ENCODE peak calls at places on chromosomes 1 and 21, in four cellular contexts. U is A549, C is SK-N-SH, Y is K562. T is an unnamed sample.

GRCh38 chr1:225479996-225480720 is 52.3 kb upstream of the LBR start:
- DNase-seq in C (no peak), Y (no peak), U (no peak), T (no peak)

GRCh38 chr1:162023547-162024501 is at the start of gene OLFML2B:
- DNase-seq in Y (peak), U (peak), C (peak), T (peak)

GRCh38 chr1:109877320-109877771 is 33.3 kb upstream of the CSF1 start:
- DNase-seq in U (peak), C (no peak), Y (peak), T (peak)

GRCh38 chr1:91759076-91759475 is 126.9 kb downstream of the TGFBR3 start:
- DNase-seq in C (no peak), Y (no peak), U (no peak), T (no peak)

GRCh38 chr1:243715285-243715684 is 134.8 kb downstream of the AKT3 start:
- DNase-seq in C (no peak), U (no peak), Y (no peak), T (no peak)

GRCh38 chr1:47624531-47624930 is 186.7 kb downstream of the FOXD2 start:
- DNase-seq in Y (peak), C (no peak), U (no peak), T (no peak)

GRCh38 chr1:41890841-41891311 is 27.8 kb downstream of the HIVEP3 start:
- DNase-seq in C (peak), U (no peak), Y (no peak), T (peak)

GRCh38 chr1:82689217-82689616 is 888.5 kb downstream of the ADGRL2 start:
- DNase-seq in Y (no peak), C (no peak), U (no peak), T (no peak)

GRCh38 chr1:1479547-1480483 is 8.2 kb downstream of the ATAD3B start:
- DNase-seq in Y (no peak), C (peak), U (no peak), T (no peak)

GRCh38 chr21:31991356-31992331 is 118.8 kb downstream of the HUNK start:
- DNase-seq in Y (no peak), C (peak), U (no peak), T (no peak)

GRCh38 chr1:236179634-236180033 is 37.3 kb downstream of the GPR137B start:
- DNase-seq in Y (no peak), U (no peak), C (no peak), T (no peak)

DNA sequence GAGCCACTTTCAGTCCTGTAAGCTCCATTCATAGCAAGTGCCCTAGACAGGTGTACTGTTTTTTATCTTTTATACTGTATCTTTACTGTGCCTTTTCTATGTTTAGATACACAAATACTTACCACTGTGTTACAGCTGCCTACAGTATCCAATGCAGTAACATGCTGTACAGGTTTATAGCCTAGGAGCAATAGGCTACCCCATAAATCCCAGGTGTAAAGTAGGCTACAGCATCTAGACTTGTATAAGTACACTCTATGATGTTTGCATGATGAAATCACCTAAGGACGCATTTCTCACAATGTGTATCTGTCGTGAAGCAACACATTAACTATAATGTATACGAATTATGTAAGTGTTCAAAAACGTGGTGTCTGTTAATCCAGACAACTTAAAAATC is 10.7 kb downstream of the HLCS start:
- DNase-seq in C (no peak), U (no peak), Y (no peak), T (no peak)
- TF ChIP-seq SMC3 in C (no peak), U (no peak), Y (no peak), T (no peak)

GRCh38 chr1:69455718-69456117 is 112.0 kb upstream of the LRRC7 start:
- DNase-seq in Y (no peak), U (no peak), C (no peak), T (no peak)

GRCh38 chr1:69451196-69451595 is 116.5 kb upstream of the LRRC7 start:
- DNase-seq in U (no peak), Y (no peak), C (no peak), T (no peak)
- TF ChIP-seq SMC3 in U (no peak), Y (no peak), C (no peak), T (no peak)

GRCh38 chr1:80171101-80171500 is 1164.6 kb upstream of the ADGRL4 start:
- DNase-seq in U (no peak), C (no peak), Y (no peak), T (no peak)
- TF ChIP-seq SMC3 in U (no peak), C (no peak), Y (no peak), T (no peak)

GRCh38 chr1:210323957-210324356 is 4.7 kb upstream of the HHAT start:
- DNase-seq in U (no peak), C (no peak), Y (no peak), T (no peak)
- TF ChIP-seq SMC3 in U (no peak), C (no peak), Y (no peak), T (no peak)

GRCh38 chr1:154727409-154727808 is 119.4 kb upstream of the ADAR start:
- DNase-seq in U (no peak), C (no peak), Y (no peak), T (no peak)

GRCh38 chr1:154730986-154731489 is 123.1 kb upstream of the ADAR start:
- DNase-seq in Y (no peak), C (no peak), U (no peak), T (peak)

GRCh38 chr1:154729598-154729997 is 121.6 kb upstream of the ADAR start:
- DNase-seq in U (no peak), Y (no peak), C (no peak), T (no peak)

GRCh38 chr1:154729031-154729442 is 121.1 kb upstream of the ADAR start:
- DNase-seq in Y (peak), U (no peak), C (no peak), T (peak)

GRCh38 chr1:154730251-154730650 is 122.3 kb upstream of the ADAR start:
- DNase-seq in Y (no peak), C (no peak), U (peak), T (peak)
- TF ChIP-seq SMC3 in Y (no peak), C (no peak), U (no peak), T (no peak)

GRCh38 chr1:217554849-217555248 is 76.0 kb downstream of the GPATCH2 start:
- DNase-seq in Y (no peak), U (no peak), C (no peak), T (no peak)
- TF ChIP-seq SMC3 in Y (no peak), U (no peak), C (no peak), T (no peak)

DNA sequence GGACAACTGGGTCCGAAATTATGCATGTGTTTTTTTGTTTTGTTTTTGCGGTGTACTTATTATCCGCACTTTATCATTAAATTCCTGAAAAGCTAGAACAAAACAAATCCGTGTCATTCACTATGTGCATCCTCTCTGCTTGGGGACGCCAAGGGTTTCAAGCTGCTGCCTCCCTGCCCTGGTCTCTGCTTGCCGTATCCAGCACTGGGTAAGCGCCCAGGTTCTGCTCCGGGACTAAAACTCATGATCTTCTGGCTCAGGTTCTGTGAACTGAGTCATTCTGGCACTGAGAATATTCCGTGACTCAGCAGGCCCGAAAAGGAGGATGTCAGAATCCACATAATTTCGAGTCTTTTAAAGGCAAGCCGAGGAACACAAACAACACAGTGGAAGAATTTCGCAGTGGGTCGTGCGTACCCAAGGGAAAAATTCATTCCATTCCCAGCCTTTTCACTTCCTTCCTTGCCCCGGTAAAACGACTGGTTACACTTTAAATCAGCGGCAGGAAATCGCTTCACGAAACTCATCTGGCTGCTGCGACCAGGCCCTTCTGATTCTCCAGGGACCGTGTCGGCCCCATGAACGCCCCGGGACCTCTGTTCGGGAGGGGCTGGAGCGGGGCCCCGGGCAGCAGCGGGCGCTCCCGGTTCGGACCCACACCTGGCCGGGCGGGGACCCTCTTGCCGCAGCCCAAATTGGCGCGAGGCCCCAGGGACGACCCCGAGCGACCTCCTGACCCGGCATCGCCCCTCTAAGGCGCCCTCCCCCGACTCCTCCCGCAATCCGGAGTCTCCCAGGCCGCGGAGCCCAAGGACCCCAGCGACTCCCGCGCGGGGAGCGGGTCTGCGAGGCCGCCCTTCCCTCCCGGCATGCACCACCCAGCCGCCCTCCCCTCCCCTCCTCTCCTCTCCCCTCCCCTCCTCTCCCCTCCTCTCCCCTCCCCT is 746 bp upstream of the LAMC1 start:
- DNase-seq in C (peak), Y (peak), U (peak), T (peak)
- TF ChIP-seq SMC3 in C (no peak), Y (no peak), U (peak), T (peak)

DNA sequence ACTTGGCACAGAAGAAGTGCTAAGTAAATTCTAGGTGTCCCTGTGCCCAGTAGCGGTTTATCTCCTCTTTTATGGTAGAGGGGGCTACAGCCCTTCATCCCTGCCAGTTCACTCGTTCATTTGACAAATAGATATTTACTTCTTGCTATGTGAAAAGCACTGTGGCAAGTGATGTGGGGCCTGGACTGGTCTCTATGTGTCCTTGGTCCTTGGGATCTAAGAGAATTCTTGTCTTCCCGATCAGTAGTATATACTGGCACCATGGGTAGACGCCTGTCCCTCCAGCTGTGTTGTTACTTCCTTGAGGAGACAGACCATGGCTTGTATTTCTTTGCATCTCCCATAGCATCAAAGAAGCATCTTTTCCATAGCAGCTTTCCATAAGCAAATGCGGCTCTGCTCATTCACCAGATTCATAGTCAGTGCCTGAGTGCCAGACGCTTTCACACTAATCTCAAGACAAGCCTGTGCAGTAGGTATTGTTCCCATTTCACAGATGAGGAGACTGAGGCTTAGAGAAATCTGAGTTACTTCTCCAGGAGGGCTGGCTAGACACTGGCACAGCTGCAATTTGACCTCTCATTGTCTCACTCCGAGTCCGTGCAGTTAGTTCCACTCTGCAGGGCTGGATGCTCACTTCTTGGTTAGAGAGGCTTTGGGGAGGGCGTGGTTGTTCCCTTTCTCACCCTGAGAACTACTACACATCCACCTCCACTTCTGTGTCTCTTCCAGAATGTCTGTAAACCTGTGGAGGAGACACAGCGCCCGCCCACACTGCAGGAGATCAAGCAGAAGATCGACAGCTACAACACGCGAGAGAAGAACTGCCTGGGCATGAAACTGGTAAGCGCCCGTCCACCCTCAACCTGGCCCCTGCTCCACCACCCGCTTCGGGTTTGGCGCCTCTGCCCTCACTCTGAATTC is 29.5 kb downstream of the EIF2D start:
- DNase-seq in Y (no peak), C (no peak), U (no peak), T (no peak)
- TF ChIP-seq SMC3 in Y (no peak), C (no peak), U (no peak), T (no peak)

DNA sequence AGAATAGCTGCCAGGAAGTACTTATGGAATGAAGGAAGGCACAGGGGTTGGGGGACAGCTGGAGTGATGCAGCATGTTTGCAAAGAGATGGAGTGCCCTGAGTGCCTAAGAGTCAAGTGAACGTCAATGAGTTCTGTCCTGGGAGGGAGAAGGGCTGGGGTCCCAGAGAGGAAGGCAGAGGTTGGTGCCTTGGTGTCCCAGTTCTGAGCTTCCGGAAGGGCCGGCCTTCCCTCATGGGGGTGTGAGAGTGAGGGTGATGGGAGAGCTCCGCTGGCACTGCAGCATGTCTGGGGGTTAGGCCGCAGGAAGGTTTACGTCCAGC is 17.6 kb downstream of the NES start:
- DNase-seq in Y (no peak), C (no peak), U (no peak), T (no peak)
- TF ChIP-seq SMC3 in Y (no peak), C (no peak), U (no peak), T (no peak)